ENCODE peak calls at places on chromosomes 2 and 18, in six cellular contexts. One of them, this sample, is unnamed.

GRCh38 chr2:160583162-160583522 is 89.5 kb upstream of the RBMS1 start:
- DNase-seq in GM12878: no peak
- DNase-seq in H1: no peak
- DNase-seq in HepG2: no peak
- DNase-seq in K562: no peak
- DNase-seq in HCT116: no peak
- DNase-seq in this sample: no peak

GRCh38 chr2:112541315-112542122 is 746 bp upstream of the POLR1B start:
- DNase-seq in H1: peak; percentile 88
- DNase-seq in GM12878: peak; percentile 5
- DNase-seq in K562: peak; percentile 81
- DNase-seq in HCT116: no peak
- DNase-seq in HepG2: no peak
- DNase-seq in this sample: peak; percentile 73

GRCh38 chr2:16021611-16022363 is 81.4 kb downstream of the MYCN start:
- DNase-seq in H1: no peak
- DNase-seq in GM12878: no peak
- DNase-seq in HCT116: no peak
- DNase-seq in K562: no peak
- DNase-seq in HepG2: no peak
- DNase-seq in this sample: no peak

GRCh38 chr18:5029622-5030021 is 167.4 kb downstream of the AKAIN1 start:
- DNase-seq in K562: no peak
- DNase-seq in HepG2: no peak
- DNase-seq in H1: no peak
- DNase-seq in GM12878: no peak
- DNase-seq in HCT116: no peak
- DNase-seq in this sample: no peak

GRCh38 chr2:234679766-234680687 is 183.1 kb upstream of the ARL4C start:
- DNase-seq in K562: no peak
- DNase-seq in GM12878: no peak
- DNase-seq in HCT116: peak; percentile 90
- DNase-seq in H1: peak; percentile 29
- DNase-seq in HepG2: peak; percentile 98
- DNase-seq in this sample: no peak

GRCh38 chr2:38652431-38653273 is 13.3 kb upstream of the GALM start:
- DNase-seq in H1: no peak
- DNase-seq in HepG2: no peak
- DNase-seq in K562: peak; percentile 81
- DNase-seq in HCT116: no peak
- DNase-seq in GM12878: no peak
- DNase-seq in this sample: no peak

GRCh38 chr18:44060197-44060596 is 620.5 kb upstream of the SETBP1 start:
- DNase-seq in H1: no peak
- DNase-seq in HCT116: no peak
- DNase-seq in GM12878: no peak
- DNase-seq in HepG2: no peak
- DNase-seq in K562: no peak
- DNase-seq in this sample: no peak

GRCh38 chr2:74658516-74658915 is 4.5 kb downstream of the SEMA4F start:
- DNase-seq in GM12878: no peak
- DNase-seq in HCT116: no peak
- DNase-seq in K562: no peak
- DNase-seq in HepG2: no peak
- DNase-seq in H1: no peak
- DNase-seq in this sample: no peak

GRCh38 chr2:218010116-218010837 is 7.5 kb upstream of the TNS1 start:
- DNase-seq in GM12878: no peak
- DNase-seq in K562: peak; percentile 13
- DNase-seq in HepG2: no peak
- DNase-seq in H1: peak; percentile 76
- DNase-seq in HCT116: no peak
- DNase-seq in this sample: no peak

GRCh38 chr2:50591642-50592041 is 440.3 kb downstream of the NRXN1 start:
- DNase-seq in HepG2: no peak
- DNase-seq in GM12878: no peak
- DNase-seq in K562: no peak
- DNase-seq in HCT116: no peak
- DNase-seq in H1: no peak
- DNase-seq in this sample: no peak

GRCh38 chr18:25233582-25234362 is 118.2 kb downstream of the ZNF521 start:
- DNase-seq in HepG2: no peak
- DNase-seq in K562: no peak
- DNase-seq in H1: no peak
- DNase-seq in HCT116: no peak
- DNase-seq in GM12878: no peak
- DNase-seq in this sample: no peak

GRCh38 chr18:25234740-25235345 is 117.1 kb downstream of the ZNF521 start:
- DNase-seq in H1: no peak
- DNase-seq in K562: no peak
- DNase-seq in GM12878: no peak
- DNase-seq in HepG2: peak; percentile 10
- DNase-seq in HCT116: no peak
- DNase-seq in this sample: no peak

GRCh38 chr18:25236736-25237135 is 115.2 kb downstream of the ZNF521 start:
- DNase-seq in HCT116: no peak
- DNase-seq in HepG2: no peak
- DNase-seq in K562: no peak
- DNase-seq in H1: no peak
- DNase-seq in GM12878: no peak
- DNase-seq in this sample: no peak

GRCh38 chr18:25234363-25234639 is 117.7 kb downstream of the ZNF521 start:
- DNase-seq in HCT116: no peak
- DNase-seq in HepG2: no peak
- DNase-seq in GM12878: no peak
- DNase-seq in H1: no peak
- DNase-seq in K562: no peak
- DNase-seq in this sample: no peak

DNA sequence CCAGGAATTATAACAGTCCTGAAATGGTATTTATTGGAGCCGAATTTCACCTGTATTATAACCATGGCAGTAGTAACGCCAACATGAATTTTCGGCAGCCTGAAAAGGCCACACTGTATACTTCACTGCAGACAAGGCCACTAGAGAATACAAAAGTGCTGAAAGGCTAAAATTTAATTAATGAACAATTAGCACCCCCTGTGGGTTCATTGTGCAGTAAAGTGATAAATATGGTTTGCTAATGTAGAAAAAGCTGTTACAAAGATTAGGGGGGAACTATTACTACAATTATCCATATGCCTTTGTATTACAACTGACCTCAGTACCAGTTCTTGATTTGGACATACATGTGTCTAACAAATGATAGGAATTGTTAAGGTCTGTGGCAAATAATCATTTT is 116.3 kb downstream of the ZNF521 start:
- DNase-seq in HCT116: no peak
- DNase-seq in HepG2: no peak
- DNase-seq in GM12878: no peak
- DNase-seq in H1: no peak
- DNase-seq in K562: no peak
- DNase-seq in this sample: no peak
- TF ChIP-seq CTCF in HCT116: no peak
- TF ChIP-seq CTCF in HepG2: no peak
- TF ChIP-seq CTCF in GM12878: no peak
- TF ChIP-seq CTCF in H1: no peak
- TF ChIP-seq CTCF in K562: peak; percentile 19
- TF ChIP-seq CTCF in this sample: no peak

GRCh38 chr2:111118455-111119003 is 2.2 kb upstream of the BCL2L11 start:
- DNase-seq in K562: no peak
- DNase-seq in H1: peak; percentile 63
- DNase-seq in HepG2: no peak
- DNase-seq in HCT116: no peak
- DNase-seq in GM12878: no peak
- DNase-seq in this sample: peak; percentile 31
- TF ChIP-seq SP1 in K562: no peak
- TF ChIP-seq SP1 in H1: no peak
- TF ChIP-seq SP1 in HepG2: no peak
- TF ChIP-seq SP1 in HCT116: no peak
- TF ChIP-seq SP1 in GM12878: no peak
- TF ChIP-seq SP1 in this sample: no peak

GRCh38 chr2:54385271-54385670 is 70.9 kb upstream of the SPTBN1 start:
- DNase-seq in HepG2: no peak
- DNase-seq in K562: no peak
- DNase-seq in HCT116: no peak
- DNase-seq in GM12878: no peak
- DNase-seq in H1: no peak
- DNase-seq in this sample: no peak

GRCh38 chr2:54387592-54387991 is 68.5 kb upstream of the SPTBN1 start:
- DNase-seq in H1: no peak
- DNase-seq in HCT116: no peak
- DNase-seq in GM12878: no peak
- DNase-seq in K562: no peak
- DNase-seq in HepG2: no peak
- DNase-seq in this sample: no peak

GRCh38 chr2:54388093-54388492 is 68.0 kb upstream of the SPTBN1 start:
- DNase-seq in HepG2: no peak
- DNase-seq in K562: no peak
- DNase-seq in HCT116: no peak
- DNase-seq in H1: no peak
- DNase-seq in GM12878: no peak
- DNase-seq in this sample: no peak

GRCh38 chr2:54386585-54386984 is 69.5 kb upstream of the SPTBN1 start:
- DNase-seq in HCT116: no peak
- DNase-seq in GM12878: no peak
- DNase-seq in HepG2: no peak
- DNase-seq in K562: no peak
- DNase-seq in H1: no peak
- DNase-seq in this sample: no peak

GRCh38 chr2:54386993-54387590 is 69.0 kb upstream of the SPTBN1 start:
- DNase-seq in H1: no peak
- DNase-seq in HCT116: no peak
- DNase-seq in K562: no peak
- DNase-seq in HepG2: no peak
- DNase-seq in GM12878: no peak
- DNase-seq in this sample: no peak
- TF ChIP-seq ATF3 in H1: no peak
- TF ChIP-seq ATF3 in HCT116: no peak
- TF ChIP-seq ATF3 in K562: no peak
- TF ChIP-seq ATF3 in HepG2: no peak
- TF ChIP-seq ATF3 in GM12878: no peak
- TF ChIP-seq ATF3 in this sample: no peak

GRCh38 chr2:240996161-240996833 is 2.1 kb upstream of the SNED1 start:
- DNase-seq in HepG2: no peak
- DNase-seq in HCT116: no peak
- DNase-seq in GM12878: no peak
- DNase-seq in H1: peak; percentile 32
- DNase-seq in K562: no peak
- DNase-seq in this sample: no peak

GRCh38 chr2:240997856-240998705 is at the start of gene SNED1:
- DNase-seq in H1: peak; percentile 93
- DNase-seq in K562: peak; percentile 83
- DNase-seq in HCT116: peak; percentile 45
- DNase-seq in HepG2: peak; percentile 65
- DNase-seq in GM12878: no peak
- DNase-seq in this sample: peak; percentile 88

GRCh38 chr2:240996834-240997140 is 1.6 kb upstream of the SNED1 start:
- DNase-seq in HCT116: no peak
- DNase-seq in GM12878: no peak
- DNase-seq in K562: no peak
- DNase-seq in H1: peak; percentile 37
- DNase-seq in HepG2: no peak
- DNase-seq in this sample: no peak

GRCh38 chr2:240998706-240999000 is 235 bp downstream of the SNED1 start:
- DNase-seq in HepG2: no peak
- DNase-seq in HCT116: no peak
- DNase-seq in K562: no peak
- DNase-seq in GM12878: no peak
- DNase-seq in H1: peak; percentile 70
- DNase-seq in this sample: no peak

DNA sequence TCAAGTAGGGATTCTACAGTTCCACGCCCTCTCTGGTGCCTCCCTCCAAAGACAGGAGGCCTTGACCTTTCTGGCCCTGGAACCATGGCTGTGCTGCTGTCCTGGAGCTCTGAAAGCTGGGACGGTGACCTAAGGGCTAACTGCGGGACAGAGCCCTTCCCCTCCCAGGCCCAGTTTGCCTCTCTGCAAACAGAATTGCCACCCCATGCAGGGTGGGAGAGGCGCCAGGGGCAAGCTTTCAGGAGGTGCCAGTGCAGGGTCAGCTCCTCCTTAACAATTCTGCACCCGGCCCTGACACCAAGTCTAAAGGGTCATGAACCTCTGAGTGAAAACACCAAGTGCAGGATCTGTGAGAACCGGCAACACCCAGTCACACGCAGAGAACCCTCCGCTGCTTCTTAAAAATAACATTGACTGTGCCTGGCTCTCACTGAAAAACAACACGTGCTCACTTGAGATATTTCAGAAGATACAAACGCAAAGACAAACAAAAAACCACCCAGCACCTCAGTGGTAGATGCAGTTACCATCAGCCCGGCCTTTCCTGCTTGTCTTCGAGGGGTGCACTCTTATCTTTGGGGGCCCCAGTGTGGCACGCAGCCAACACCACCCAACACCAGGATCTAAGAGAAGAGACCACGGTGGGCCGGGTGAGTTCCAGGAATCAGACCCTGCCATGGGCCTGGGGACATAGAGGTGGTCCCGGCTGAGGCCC is 1.1 kb upstream of the SNED1 start:
- DNase-seq in HCT116: no peak
- DNase-seq in K562: no peak
- DNase-seq in HepG2: peak; percentile 27
- DNase-seq in H1: peak; percentile 36
- DNase-seq in GM12878: no peak
- DNase-seq in this sample: no peak
- TF ChIP-seq CTCF in HCT116: no peak
- TF ChIP-seq CTCF in K562: no peak
- TF ChIP-seq CTCF in HepG2: no peak
- TF ChIP-seq CTCF in H1: no peak
- TF ChIP-seq CTCF in GM12878: no peak
- TF ChIP-seq CTCF in this sample: no peak

GRCh38 chr18:23228102-23229051 is 93.1 kb downstream of the CABLES1 start:
- DNase-seq in GM12878: peak; percentile 82
- DNase-seq in HepG2: no peak
- DNase-seq in K562: no peak
- DNase-seq in HCT116: no peak
- DNase-seq in H1: no peak
- DNase-seq in this sample: no peak

GRCh38 chr18:23229472-23229871 is 94.2 kb downstream of the CABLES1 start:
- DNase-seq in HCT116: no peak
- DNase-seq in HepG2: no peak
- DNase-seq in GM12878: no peak
- DNase-seq in H1: no peak
- DNase-seq in K562: no peak
- DNase-seq in this sample: no peak

GRCh38 chr18:23230688-23231087 is 95.4 kb downstream of the CABLES1 start:
- DNase-seq in HepG2: no peak
- DNase-seq in GM12878: no peak
- DNase-seq in HCT116: no peak
- DNase-seq in K562: no peak
- DNase-seq in H1: no peak
- DNase-seq in this sample: no peak

GRCh38 chr18:23232331-23232730 is 97.0 kb downstream of the CABLES1 start:
- DNase-seq in HCT116: no peak
- DNase-seq in H1: no peak
- DNase-seq in GM12878: peak; percentile 54
- DNase-seq in K562: no peak
- DNase-seq in HepG2: no peak
- DNase-seq in this sample: no peak

GRCh38 chr18:23231340-23232021 is 96.2 kb downstream of the CABLES1 start:
- DNase-seq in H1: no peak
- DNase-seq in GM12878: peak; percentile 99
- DNase-seq in HCT116: no peak
- DNase-seq in HepG2: no peak
- DNase-seq in K562: peak; percentile 23
- DNase-seq in this sample: no peak
- TF ChIP-seq SP1 in H1: no peak
- TF ChIP-seq SP1 in GM12878: peak; percentile 91
- TF ChIP-seq SP1 in HCT116: no peak
- TF ChIP-seq SP1 in HepG2: no peak
- TF ChIP-seq SP1 in K562: no peak
- TF ChIP-seq SP1 in this sample: no peak